ENCODE peak calls at places on chromosome 12, in nine cellular contexts. F is breast epithelium; V is heart left ventricle; B is psoas muscle; O is mesendoderm; D is fibroblast of lung; T is neural progenitor cell; Z is CD4-positive, alpha-beta memory T cell; I is CD8-positive, alpha-beta memory T cell. R is an unnamed sample.

GRCh38 chr12:75389061-75389460 is 1.8 kb upstream of the GLIPR1L2 start:
- DNase-seq in F (no peak), V (no peak), B (no peak), O (no peak), D (no peak), T (no peak), Z (no peak), I (no peak), R (no peak)

GRCh38 chr12:127726928-127727327 is 540.0 kb upstream of the TMEM132C start:
- DNase-seq in F (no peak), V (no peak), B (no peak), O (no peak), D (no peak), T (no peak), Z (no peak), I (no peak), R (no peak)

GRCh38 chr12:107379852-107380567 is 286.7 kb upstream of the CRY1 start:
- DNase-seq in F (peak; percentile 27), V (no peak), B (no peak), O (no peak), D (peak; percentile 34), T (no peak), Z (no peak), I (no peak), R (no peak)

GRCh38 chr12:13707829-13708228 is 273.6 kb downstream of the GRIN2B start:
- DNase-seq in F (no peak), V (no peak), B (no peak), O (no peak), D (no peak), T (no peak), Z (no peak), I (no peak), R (no peak)

GRCh38 chr12:27273114-27273513 is 29.0 kb downstream of the STK38L start:
- DNase-seq in F (no peak), V (no peak), B (no peak), O (no peak), D (no peak), T (no peak), Z (no peak), I (no peak), R (no peak)

GRCh38 chr12:88957358-88957757 is 377.1 kb upstream of the KITLG start:
- DNase-seq in F (no peak), V (no peak), B (no peak), O (no peak), D (no peak), T (no peak), Z (no peak), I (no peak), R (no peak)

GRCh38 chr12:38124247-38125012 is 192.1 kb upstream of the ALG10B start:
- DNase-seq in F (no peak), V (no peak), B (no peak), O (no peak), D (no peak), T (no peak), Z (no peak), I (no peak), R (no peak)

GRCh38 chr12:40146800-40147797 is 41.2 kb upstream of the SLC2A13 start:
- DNase-seq in F (no peak), V (no peak), B (no peak), O (no peak), D (no peak), T (no peak), Z (no peak), I (no peak), R (no peak)

GRCh38 chr12:106982229-106982628 is 4.7 kb downstream of the MTERF2 start:
- DNase-seq in F (no peak), V (no peak), B (no peak), O (no peak), D (no peak), T (no peak), Z (no peak), I (no peak), R (no peak)

GRCh38 chr12:59823535-59823934 is 227.7 kb downstream of the SLC16A7 start:
- DNase-seq in F (no peak), V (no peak), B (no peak), O (no peak), D (no peak), T (no peak), Z (no peak), I (no peak), R (no peak)
- H3K27ac ChIP-seq in F (no peak overlapping the region), V (no peak overlapping the region), B (no peak overlapping the region), O (no peak overlapping the region), D (no peak overlapping the region), T (no peak overlapping the region), Z (no peak overlapping the region), I (no peak overlapping the region), R (no peak overlapping the region)

GRCh38 chr12:65845751-65846537 is 21.7 kb downstream of the HMGA2 start:
- DNase-seq in F (no peak), V (no peak), B (no peak), O (peak; percentile 95), D (no peak), T (peak; percentile 72), Z (no peak), I (no peak), R (no peak)
- H3K27ac ChIP-seq in F (no peak overlapping the region), V (no peak overlapping the region), B (no peak overlapping the region), O (no peak overlapping the region), D (no peak overlapping the region), T (peak overlapping the region; percentile 32), Z (no peak overlapping the region), I (no peak overlapping the region), R (no peak overlapping the region)

GRCh38 chr12:65464930-65465329 is 186.4 kb downstream of the MSRB3 start:
- DNase-seq in F (no peak), V (no peak), B (no peak), O (no peak), D (peak; percentile 94), T (no peak), Z (no peak), I (no peak), R (no peak)
- H3K27ac ChIP-seq in F (no peak overlapping the region), V (no peak overlapping the region), B (no peak overlapping the region), O (no peak overlapping the region), D (no peak overlapping the region), T (no peak overlapping the region), Z (no peak overlapping the region), I (no peak overlapping the region), R (no peak overlapping the region)

GRCh38 chr12:132453361-132454133 is 36.4 kb upstream of the FBRSL1 start:
- DNase-seq in F (peak; percentile 78), V (no peak), B (no peak), O (peak; percentile 43), D (peak; percentile 54), T (peak; percentile 47), Z (no peak), I (no peak), R (peak; percentile 49)
- H3K27ac ChIP-seq in F (peak overlapping the region; percentile 52), V (no peak overlapping the region), B (no peak overlapping the region), O (no peak overlapping the region), D (no peak overlapping the region), T (no peak overlapping the region), Z (no peak overlapping the region), I (no peak overlapping the region), R (no peak overlapping the region)

GRCh38 chr12:4292266-4293063 is 18.9 kb downstream of the CCND2 start:
- DNase-seq in F (no peak), V (no peak), B (no peak), O (no peak), D (no peak), T (no peak), Z (no peak), I (no peak), R (no peak)
- H3K27ac ChIP-seq in F (no peak overlapping the region), V (peak overlapping the region; percentile 73), B (no peak overlapping the region), O (no peak overlapping the region), D (no peak overlapping the region), T (peak overlapping the region; percentile 87), Z (peak overlapping the region; percentile 56), I (no peak overlapping the region), R (no peak overlapping the region)

DNA sequence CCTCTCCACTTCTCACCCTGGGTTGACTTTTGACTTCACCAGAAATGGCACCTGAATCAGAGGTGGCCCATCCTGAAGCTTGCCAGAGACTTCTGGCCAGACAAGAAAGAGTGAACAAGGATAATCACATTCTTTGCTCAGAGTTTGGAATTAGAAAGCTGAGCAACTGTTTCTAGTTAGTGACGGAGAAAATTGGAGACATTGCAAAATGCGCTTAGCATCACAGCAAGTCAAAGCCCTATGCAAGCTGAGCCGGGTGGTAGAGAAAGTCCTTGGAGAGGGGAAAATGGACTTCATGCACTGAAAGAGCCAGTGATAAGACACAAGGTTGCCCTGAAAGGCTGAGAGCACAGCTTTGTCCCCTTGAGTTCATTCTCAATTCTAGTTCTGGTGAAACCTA is 161.8 kb downstream of the PAH start:
- DNase-seq in F (no peak), V (no peak), B (no peak), O (no peak), D (no peak), T (no peak), Z (no peak), I (no peak), R (no peak)
- H3K27ac ChIP-seq in F (peak overlapping the region; percentile 22), V (no peak overlapping the region), B (no peak overlapping the region), O (no peak overlapping the region), D (no peak overlapping the region), T (no peak overlapping the region), Z (no peak overlapping the region), I (no peak overlapping the region), R (no peak overlapping the region)

GRCh38 chr12:124174406-124174805 is 120.5 kb upstream of the RFLNA start:
- DNase-seq in F (no peak), V (no peak), B (no peak), O (no peak), D (peak; percentile 55), T (no peak), Z (no peak), I (no peak), R (peak; percentile 82)
- H3K27ac ChIP-seq in F (no peak overlapping the region), V (no peak overlapping the region), B (no peak overlapping the region), O (no peak overlapping the region), D (no peak overlapping the region), T (no peak overlapping the region), Z (no peak overlapping the region), I (no peak overlapping the region), R (no peak overlapping the region)

GRCh38 chr12:72828662-72829324 is 556.6 kb downstream of the TRHDE start:
- DNase-seq in F (no peak), V (no peak), B (no peak), O (peak; percentile 44), D (no peak), T (no peak), Z (no peak), I (no peak), R (no peak)
- H3K27ac ChIP-seq in F (no peak overlapping the region), V (no peak overlapping the region), B (no peak overlapping the region), O (no peak overlapping the region), D (no peak overlapping the region), T (no peak overlapping the region), Z (no peak overlapping the region), I (no peak overlapping the region), R (no peak overlapping the region)

R was measured in kidney.